ENCODE peak calls at places on chromosome 13, in ten cellular contexts. One of them, this sample, is unnamed.

GRCh38 chr13:108777421-108778420 is 148.3 kb downstream of the MYO16 start:
- DNase-seq in astrocyte: no peak
- DNase-seq in pancreas: no peak
- DNase-seq in epithelial cell of esophagus: no peak
- DNase-seq in CD4-positive, alpha-beta memory T cell: no peak
- DNase-seq in spleen: no peak
- DNase-seq in dorsolateral prefrontal cortex: no peak
- DNase-seq in cardiac fibroblast: no peak
- DNase-seq in esophagus squamous epithelium: no peak
- DNase-seq in effector memory CD4-positive, alpha-beta T cell: no peak
- DNase-seq in this sample: peak

GRCh38 chr13:67130444-67130843 is 99.7 kb downstream of the PCDH9 start:
- DNase-seq in astrocyte: no peak
- DNase-seq in pancreas: no peak
- DNase-seq in epithelial cell of esophagus: no peak
- DNase-seq in CD4-positive, alpha-beta memory T cell: no peak
- DNase-seq in spleen: no peak
- DNase-seq in dorsolateral prefrontal cortex: no peak
- DNase-seq in cardiac fibroblast: no peak
- DNase-seq in esophagus squamous epithelium: no peak
- DNase-seq in effector memory CD4-positive, alpha-beta T cell: no peak
- DNase-seq in this sample: no peak

GRCh38 chr13:109963384-109963783 is 177.0 kb upstream of the IRS2 start:
- DNase-seq in astrocyte: no peak
- DNase-seq in pancreas: no peak
- DNase-seq in epithelial cell of esophagus: no peak
- DNase-seq in CD4-positive, alpha-beta memory T cell: no peak
- DNase-seq in spleen: no peak
- DNase-seq in dorsolateral prefrontal cortex: no peak
- DNase-seq in cardiac fibroblast: no peak
- DNase-seq in esophagus squamous epithelium: no peak
- DNase-seq in effector memory CD4-positive, alpha-beta T cell: no peak
- DNase-seq in this sample: no peak

GRCh38 chr13:113649212-113649611 is 8.8 kb downstream of the ATP4B start:
- DNase-seq in astrocyte: no peak
- DNase-seq in pancreas: no peak
- DNase-seq in epithelial cell of esophagus: no peak
- DNase-seq in CD4-positive, alpha-beta memory T cell: no peak
- DNase-seq in spleen: peak
- DNase-seq in dorsolateral prefrontal cortex: peak
- DNase-seq in cardiac fibroblast: no peak
- DNase-seq in esophagus squamous epithelium: no peak
- DNase-seq in effector memory CD4-positive, alpha-beta T cell: no peak
- DNase-seq in this sample: peak

GRCh38 chr13:31377946-31378345 is 178.2 kb downstream of the B3GLCT start:
- DNase-seq in astrocyte: no peak
- DNase-seq in pancreas: no peak
- DNase-seq in epithelial cell of esophagus: peak
- DNase-seq in CD4-positive, alpha-beta memory T cell: no peak
- DNase-seq in spleen: no peak
- DNase-seq in dorsolateral prefrontal cortex: no peak
- DNase-seq in cardiac fibroblast: no peak
- DNase-seq in esophagus squamous epithelium: no peak
- DNase-seq in effector memory CD4-positive, alpha-beta T cell: no peak
- DNase-seq in this sample: no peak

GRCh38 chr13:33205224-33205623 is 80.3 kb downstream of the STARD13 start:
- DNase-seq in astrocyte: no peak
- DNase-seq in pancreas: no peak
- DNase-seq in epithelial cell of esophagus: no peak
- DNase-seq in CD4-positive, alpha-beta memory T cell: no peak
- DNase-seq in spleen: no peak
- DNase-seq in dorsolateral prefrontal cortex: no peak
- DNase-seq in cardiac fibroblast: peak
- DNase-seq in esophagus squamous epithelium: no peak
- DNase-seq in effector memory CD4-positive, alpha-beta T cell: no peak
- DNase-seq in this sample: no peak

GRCh38 chr13:98466634-98467236 is 110.2 kb downstream of the STK24 start:
- DNase-seq in astrocyte: no peak
- DNase-seq in pancreas: no peak
- DNase-seq in epithelial cell of esophagus: peak
- DNase-seq in CD4-positive, alpha-beta memory T cell: peak
- DNase-seq in spleen: no peak
- DNase-seq in dorsolateral prefrontal cortex: no peak
- DNase-seq in cardiac fibroblast: peak
- DNase-seq in esophagus squamous epithelium: no peak
- DNase-seq in effector memory CD4-positive, alpha-beta T cell: peak
- DNase-seq in this sample: no peak

GRCh38 chr13:38180100-38180499 is 169.6 kb upstream of the UFM1 start:
- DNase-seq in astrocyte: peak
- DNase-seq in pancreas: no peak
- DNase-seq in epithelial cell of esophagus: peak
- DNase-seq in CD4-positive, alpha-beta memory T cell: no peak
- DNase-seq in spleen: no peak
- DNase-seq in dorsolateral prefrontal cortex: no peak
- DNase-seq in cardiac fibroblast: peak
- DNase-seq in esophagus squamous epithelium: no peak
- DNase-seq in effector memory CD4-positive, alpha-beta T cell: no peak
- DNase-seq in this sample: no peak

GRCh38 chr13:110641055-110642015 is 26.0 kb downstream of the NAXD start:
- DNase-seq in astrocyte: peak
- DNase-seq in pancreas: no peak
- DNase-seq in epithelial cell of esophagus: no peak
- DNase-seq in CD4-positive, alpha-beta memory T cell: no peak
- DNase-seq in spleen: peak
- DNase-seq in dorsolateral prefrontal cortex: no peak
- DNase-seq in cardiac fibroblast: peak
- DNase-seq in esophagus squamous epithelium: no peak
- DNase-seq in effector memory CD4-positive, alpha-beta T cell: no peak
- DNase-seq in this sample: no peak

GRCh38 chr13:52892925-52893324 is 44.5 kb upstream of the PCDH8 start:
- DNase-seq in astrocyte: no peak
- DNase-seq in pancreas: no peak
- DNase-seq in epithelial cell of esophagus: peak
- DNase-seq in CD4-positive, alpha-beta memory T cell: no peak
- DNase-seq in spleen: no peak
- DNase-seq in dorsolateral prefrontal cortex: no peak
- DNase-seq in cardiac fibroblast: no peak
- DNase-seq in esophagus squamous epithelium: no peak
- DNase-seq in effector memory CD4-positive, alpha-beta T cell: no peak
- DNase-seq in this sample: no peak

GRCh38 chr13:45737571-45738002 is 35.5 kb downstream of the CBY2 start:
- DNase-seq in astrocyte: no peak
- DNase-seq in pancreas: no peak
- DNase-seq in epithelial cell of esophagus: no peak
- DNase-seq in CD4-positive, alpha-beta memory T cell: no peak
- DNase-seq in spleen: no peak
- DNase-seq in dorsolateral prefrontal cortex: no peak
- DNase-seq in cardiac fibroblast: no peak
- DNase-seq in esophagus squamous epithelium: no peak
- DNase-seq in effector memory CD4-positive, alpha-beta T cell: no peak
- DNase-seq in this sample: peak

GRCh38 chr13:102317593-102317992 is 84.3 kb downstream of the FGF14 start:
- DNase-seq in astrocyte: peak
- DNase-seq in pancreas: peak
- DNase-seq in epithelial cell of esophagus: no peak
- DNase-seq in CD4-positive, alpha-beta memory T cell: no peak
- DNase-seq in spleen: no peak
- DNase-seq in dorsolateral prefrontal cortex: no peak
- DNase-seq in cardiac fibroblast: peak
- DNase-seq in esophagus squamous epithelium: no peak
- DNase-seq in effector memory CD4-positive, alpha-beta T cell: no peak
- DNase-seq in this sample: no peak

GRCh38 chr13:99756281-99756680 is 215.3 kb downstream of the ZIC5 start:
- DNase-seq in astrocyte: no peak
- DNase-seq in pancreas: no peak
- DNase-seq in epithelial cell of esophagus: no peak
- DNase-seq in CD4-positive, alpha-beta memory T cell: no peak
- DNase-seq in spleen: no peak
- DNase-seq in dorsolateral prefrontal cortex: no peak
- DNase-seq in cardiac fibroblast: no peak
- DNase-seq in esophagus squamous epithelium: no peak
- DNase-seq in effector memory CD4-positive, alpha-beta T cell: no peak
- DNase-seq in this sample: no peak

GRCh38 chr13:29497137-29497654 is 98.3 kb downstream of the SLC7A1 start:
- DNase-seq in astrocyte: peak
- DNase-seq in pancreas: peak
- DNase-seq in epithelial cell of esophagus: no peak
- DNase-seq in CD4-positive, alpha-beta memory T cell: no peak
- DNase-seq in spleen: peak
- DNase-seq in dorsolateral prefrontal cortex: no peak
- DNase-seq in cardiac fibroblast: peak
- DNase-seq in esophagus squamous epithelium: no peak
- DNase-seq in effector memory CD4-positive, alpha-beta T cell: no peak
- DNase-seq in this sample: no peak

GRCh38 chr13:26616126-26616525 is 58.6 kb downstream of the WASF3 start:
- DNase-seq in astrocyte: peak
- DNase-seq in pancreas: no peak
- DNase-seq in epithelial cell of esophagus: peak
- DNase-seq in CD4-positive, alpha-beta memory T cell: no peak
- DNase-seq in spleen: no peak
- DNase-seq in dorsolateral prefrontal cortex: no peak
- DNase-seq in cardiac fibroblast: peak
- DNase-seq in esophagus squamous epithelium: no peak
- DNase-seq in effector memory CD4-positive, alpha-beta T cell: no peak
- DNase-seq in this sample: no peak

GRCh38 chr13:73772449-73773186 is 361.6 kb downstream of the KLF12 start:
- DNase-seq in astrocyte: no peak
- DNase-seq in pancreas: no peak
- DNase-seq in epithelial cell of esophagus: no peak
- DNase-seq in CD4-positive, alpha-beta memory T cell: no peak
- DNase-seq in spleen: no peak
- DNase-seq in dorsolateral prefrontal cortex: no peak
- DNase-seq in cardiac fibroblast: no peak
- DNase-seq in esophagus squamous epithelium: no peak
- DNase-seq in effector memory CD4-positive, alpha-beta T cell: no peak
- DNase-seq in this sample: no peak

GRCh38 chr13:83992566-83993358 is 110.5 kb upstream of the SLITRK1 start:
- DNase-seq in astrocyte: no peak
- DNase-seq in pancreas: no peak
- DNase-seq in epithelial cell of esophagus: no peak
- DNase-seq in CD4-positive, alpha-beta memory T cell: no peak
- DNase-seq in spleen: no peak
- DNase-seq in dorsolateral prefrontal cortex: no peak
- DNase-seq in cardiac fibroblast: no peak
- DNase-seq in esophagus squamous epithelium: no peak
- DNase-seq in effector memory CD4-positive, alpha-beta T cell: no peak
- DNase-seq in this sample: no peak
- H3K4me3 ChIP-seq in astrocyte: no peak
- H3K4me3 ChIP-seq in pancreas: no peak
- H3K4me3 ChIP-seq in epithelial cell of esophagus: no peak
- H3K4me3 ChIP-seq in CD4-positive, alpha-beta memory T cell: no peak
- H3K4me3 ChIP-seq in spleen: no peak
- H3K4me3 ChIP-seq in dorsolateral prefrontal cortex: no peak
- H3K4me3 ChIP-seq in cardiac fibroblast: no peak
- H3K4me3 ChIP-seq in esophagus squamous epithelium: no peak
- H3K4me3 ChIP-seq in effector memory CD4-positive, alpha-beta T cell: no peak
- H3K4me3 ChIP-seq in this sample: no peak

DNA sequence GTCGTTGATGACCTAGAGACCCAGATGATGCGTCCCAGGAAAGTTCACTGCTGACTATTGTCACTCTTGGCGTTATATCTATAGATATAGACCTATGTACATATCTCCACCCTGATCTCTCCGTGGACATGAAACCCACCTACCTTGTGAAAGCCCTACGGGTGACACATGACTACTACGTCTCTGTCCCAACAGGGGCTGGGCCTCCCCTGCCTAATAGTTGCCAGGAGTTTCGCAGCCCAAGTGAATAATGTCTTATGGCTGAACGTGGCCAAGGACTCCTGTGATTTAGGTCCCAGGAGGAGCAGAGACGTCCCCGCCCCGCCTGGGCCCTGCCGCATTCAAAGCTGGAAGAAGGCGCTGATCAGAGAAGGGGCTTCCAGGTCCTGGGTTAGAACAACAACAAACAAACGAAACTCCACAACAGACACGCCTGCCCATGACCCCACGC is 4.9 kb upstream of the POU4F1 start:
- DNase-seq in astrocyte: no peak
- DNase-seq in pancreas: no peak
- DNase-seq in epithelial cell of esophagus: no peak
- DNase-seq in CD4-positive, alpha-beta memory T cell: no peak
- DNase-seq in spleen: no peak
- DNase-seq in dorsolateral prefrontal cortex: no peak
- DNase-seq in cardiac fibroblast: no peak
- DNase-seq in esophagus squamous epithelium: no peak
- DNase-seq in effector memory CD4-positive, alpha-beta T cell: no peak
- DNase-seq in this sample: no peak
- H3K4me3 ChIP-seq in astrocyte: peak
- H3K4me3 ChIP-seq in pancreas: no peak
- H3K4me3 ChIP-seq in epithelial cell of esophagus: peak
- H3K4me3 ChIP-seq in CD4-positive, alpha-beta memory T cell: no peak
- H3K4me3 ChIP-seq in spleen: peak
- H3K4me3 ChIP-seq in dorsolateral prefrontal cortex: peak
- H3K4me3 ChIP-seq in cardiac fibroblast: peak
- H3K4me3 ChIP-seq in esophagus squamous epithelium: peak
- H3K4me3 ChIP-seq in effector memory CD4-positive, alpha-beta T cell: peak
- H3K4me3 ChIP-seq in this sample: no peak

GRCh38 chr13:51844862-51845573 is at the start of gene TMEM272:
- DNase-seq in astrocyte: no peak
- DNase-seq in pancreas: peak
- DNase-seq in epithelial cell of esophagus: peak
- DNase-seq in CD4-positive, alpha-beta memory T cell: peak
- DNase-seq in spleen: peak
- DNase-seq in dorsolateral prefrontal cortex: peak
- DNase-seq in cardiac fibroblast: peak
- DNase-seq in esophagus squamous epithelium: no peak
- DNase-seq in effector memory CD4-positive, alpha-beta T cell: no peak
- DNase-seq in this sample: peak
- H3K4me3 ChIP-seq in astrocyte: no peak
- H3K4me3 ChIP-seq in pancreas: no peak
- H3K4me3 ChIP-seq in epithelial cell of esophagus: no peak
- H3K4me3 ChIP-seq in CD4-positive, alpha-beta memory T cell: no peak
- H3K4me3 ChIP-seq in spleen: no peak
- H3K4me3 ChIP-seq in dorsolateral prefrontal cortex: peak
- H3K4me3 ChIP-seq in cardiac fibroblast: no peak
- H3K4me3 ChIP-seq in esophagus squamous epithelium: no peak
- H3K4me3 ChIP-seq in effector memory CD4-positive, alpha-beta T cell: no peak
- H3K4me3 ChIP-seq in this sample: no peak

DNA sequence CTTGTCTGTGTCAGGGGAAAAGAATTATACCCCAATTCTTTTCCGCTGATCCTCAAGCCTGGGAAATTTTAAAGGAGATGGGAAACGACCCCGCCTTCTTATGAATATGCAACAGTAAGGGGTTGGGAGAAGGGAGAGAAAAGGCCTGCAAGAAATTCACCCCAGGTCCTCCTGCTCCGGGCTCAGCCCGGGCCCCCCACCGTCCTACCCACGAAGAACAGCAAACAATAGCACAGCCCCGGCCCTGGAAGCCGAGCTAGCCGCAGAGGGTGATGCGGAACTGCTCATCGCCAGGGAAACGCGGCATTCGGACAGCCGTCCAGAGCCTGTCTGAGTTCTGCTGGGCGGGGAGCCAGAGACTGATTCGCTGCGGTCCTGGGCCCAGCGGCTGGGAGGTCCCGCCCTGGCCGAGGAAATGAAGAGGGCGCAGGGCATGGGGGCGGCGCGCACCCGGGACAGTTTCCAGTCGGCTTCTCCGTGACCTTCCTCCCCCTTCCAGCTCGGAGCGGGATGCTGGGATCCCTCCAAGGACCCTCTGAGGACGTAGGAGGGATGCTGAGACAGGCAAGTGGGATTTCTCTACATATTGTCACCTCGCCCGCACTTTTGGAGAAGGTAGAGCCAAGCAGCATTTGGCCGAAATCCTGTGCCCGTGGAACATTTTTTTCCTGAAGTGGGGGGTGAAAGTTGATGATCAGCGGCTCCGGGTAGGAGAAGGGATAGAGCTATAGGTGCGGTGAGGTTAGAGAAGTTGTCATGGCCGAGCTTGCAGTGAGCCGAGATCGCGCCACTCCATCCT is 82.3 kb upstream of the C1QTNF9B start:
- DNase-seq in astrocyte: peak
- DNase-seq in pancreas: peak
- DNase-seq in epithelial cell of esophagus: peak
- DNase-seq in CD4-positive, alpha-beta memory T cell: peak
- DNase-seq in spleen: peak
- DNase-seq in dorsolateral prefrontal cortex: peak
- DNase-seq in cardiac fibroblast: peak
- DNase-seq in esophagus squamous epithelium: no peak
- DNase-seq in effector memory CD4-positive, alpha-beta T cell: peak
- DNase-seq in this sample: peak
- H3K4me3 ChIP-seq in astrocyte: peak
- H3K4me3 ChIP-seq in pancreas: peak
- H3K4me3 ChIP-seq in epithelial cell of esophagus: peak
- H3K4me3 ChIP-seq in CD4-positive, alpha-beta memory T cell: peak
- H3K4me3 ChIP-seq in spleen: peak
- H3K4me3 ChIP-seq in dorsolateral prefrontal cortex: peak
- H3K4me3 ChIP-seq in cardiac fibroblast: peak
- H3K4me3 ChIP-seq in esophagus squamous epithelium: peak
- H3K4me3 ChIP-seq in effector memory CD4-positive, alpha-beta T cell: peak
- H3K4me3 ChIP-seq in this sample: peak